ENCODE peak calls at places on chromosome 13, in four cellular contexts. B is epithelial cell of proximal tubule, N is prostate gland, H is IMR-90. M is an unnamed sample.

GRCh38 chr13:49754146-49754545 is 38.3 kb downstream of the KPNA3 start:
- DNase-seq in H (no peak), N (no peak), B (no peak), M (no peak)

GRCh38 chr13:97445504-97446187 is 11.7 kb downstream of the RAP2A start:
- DNase-seq in H (no peak), B (no peak), N (no peak), M (no peak)

GRCh38 chr13:19634129-19634740 is 776 bp downstream of the MPHOSPH8 start:
- DNase-seq in H (peak), N (peak), B (no peak), M (peak)

GRCh38 chr13:40776681-40777165 is 5.7 kb upstream of the MRPS31 start:
- DNase-seq in N (no peak), B (no peak), H (peak), M (peak)

GRCh38 chr13:41833851-41834250 is 127.1 kb downstream of the VWA8 start:
- DNase-seq in B (no peak), H (peak), N (no peak), M (no peak)

GRCh38 chr13:25771208-25771607 is 280.6 kb downstream of the SHISA2 start:
- DNase-seq in H (no peak), B (no peak), N (no peak), M (peak)

GRCh38 chr13:38686635-38687245 is at the start of gene FREM2:
- DNase-seq in H (no peak), N (peak), B (peak), M (peak)

GRCh38 chr13:25762288-25762687 is 289.5 kb downstream of the SHISA2 start:
- DNase-seq in N (no peak), H (no peak), B (no peak), M (no peak)

GRCh38 chr13:27370305-27370853 is 54.0 kb upstream of the GTF3A start:
- DNase-seq in N (no peak), H (no peak), B (no peak), M (no peak)

GRCh38 chr13:73096173-73097117 is 37.6 kb downstream of the KLF5 start:
- DNase-seq in B (no peak), H (peak), N (no peak), M (no peak)

GRCh38 chr13:39073983-39074382 is 35.7 kb downstream of the NHLRC3 start:
- DNase-seq in H (no peak), B (no peak), N (no peak), M (no peak)

GRCh38 chr13:65864039-65864438 is 1366.1 kb downstream of the PCDH9 start:
- DNase-seq in H (no peak), B (no peak), N (no peak), M (no peak)

GRCh38 chr13:28035146-28035782 is 46.8 kb upstream of the URAD start:
- DNase-seq in B (no peak), H (peak), N (peak), M (no peak)

GRCh38 chr13:78540424-78540823 is 62.9 kb downstream of the POU4F1 start:
- DNase-seq in H (no peak), B (no peak), N (no peak), M (no peak)

GRCh38 chr13:68190826-68191225 is 960.7 kb upstream of the PCDH9 start:
- DNase-seq in N (no peak), H (no peak), B (peak), M (peak)

GRCh38 chr13:27765650-27766049 is 26.6 kb upstream of the GSX1 start:
- DNase-seq in H (no peak), N (no peak), B (no peak), M (no peak)

GRCh38 chr13:52195052-52195837 is 35.8 kb upstream of the NEK3 start:
- DNase-seq in N (peak), H (peak), B (no peak), M (peak)

GRCh38 chr13:20411638-20412342 is 113.9 kb downstream of the CRYL1 start:
- DNase-seq in N (no peak), B (no peak), H (no peak), M (no peak)

GRCh38 chr13:74825170-74825948 is 656.6 kb downstream of the TBC1D4 start:
- DNase-seq in N (no peak), B (peak), H (peak), M (peak)

GRCh38 chr13:46624821-46625220 is 71.9 kb downstream of the LRCH1 start:
- DNase-seq in N (no peak), H (no peak), B (no peak), M (no peak)

GRCh38 chr13:99610702-99611289 is 109.5 kb downstream of the TM9SF2 start:
- DNase-seq in H (no peak), N (no peak), B (no peak), M (no peak)
- TF ChIP-seq CTCF in H (no peak), N (no peak), B (peak), M (peak)

DNA sequence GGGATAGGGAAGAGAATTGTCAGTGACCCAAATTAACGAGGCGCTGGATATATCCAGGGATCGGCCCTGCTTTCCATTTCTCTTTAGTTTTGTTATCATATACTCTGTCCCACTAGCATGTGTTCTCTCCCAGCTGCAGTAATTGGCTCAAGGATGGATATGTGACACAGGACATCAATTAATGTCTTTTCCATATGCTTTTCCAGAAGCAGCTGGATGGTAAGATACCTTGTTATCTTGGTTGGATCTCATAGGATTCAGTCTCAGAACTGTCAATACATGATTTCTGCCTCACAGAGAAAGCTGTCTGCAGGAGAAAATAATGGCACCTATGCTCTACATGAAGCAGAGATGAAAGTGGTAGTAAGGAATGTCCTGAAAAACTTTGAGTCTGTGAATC is 157.1 kb upstream of the SPRY2 start:
- DNase-seq in H (no peak), N (no peak), B (no peak), M (no peak)
- H3K4me3 ChIP-seq in H (no peak), N (no peak), B (no peak), M (no peak)

GRCh38 chr13:102696465-102696864 is 1.6 kb upstream of the METTL21C start:
- DNase-seq in H (no peak), N (no peak), B (no peak), M (no peak)
- TF ChIP-seq CTCF in H (no peak), N (no peak), B (no peak), M (no peak)

GRCh38 chr13:99566125-99567083 is 65.1 kb downstream of the TM9SF2 start:
- DNase-seq in H (no peak), B (no peak), N (no peak), M (no peak)
- H3K4me3 ChIP-seq in H (no peak), B (no peak), N (no peak), M (no peak)

M was measured in astrocyte of the spinal cord.